ENCODE peak calls at places on chromosomes 1 and 21, in four cellular contexts. S, L, A and B are unnamed samples.

GRCh38 chr1:23980725-23981063 is 567 bp upstream of the SRSF10 start:
- DNase-seq in S (no peak), A (peak), L (no peak), B (no peak)

GRCh38 chr1:185238447-185238846 is 78.6 kb downstream of the IVNS1ABP start:
- DNase-seq in A (peak), L (peak), S (no peak), B (peak)

GRCh38 chr1:113191579-113192076 is 118.6 kb downstream of the LRIG2 start:
- DNase-seq in A (no peak), S (no peak), L (no peak), B (no peak)

GRCh38 chr1:32091591-32091990 is 16.3 kb upstream of the KPNA6 start:
- DNase-seq in L (no peak), A (no peak), S (no peak), B (no peak)

GRCh38 chr1:119260504-119260903 is 108.1 kb upstream of the HAO2 start:
- DNase-seq in A (no peak), S (no peak), L (no peak), B (no peak)

GRCh38 chr1:16218674-16219071 is 6.2 kb upstream of the ARHGEF19 start:
- DNase-seq in A (no peak), S (no peak), L (no peak), B (no peak)

GRCh38 chr1:209815495-209815894 is 9.6 kb upstream of the IRF6 start:
- DNase-seq in A (no peak), L (no peak), S (no peak), B (no peak)

GRCh38 chr1:1337793-1338147 is 6.7 kb downstream of the TAS1R3 start:
- DNase-seq in L (no peak), S (no peak), A (no peak), B (no peak)

GRCh38 chr1:23273450-23274133 is 56.3 kb upstream of the HTR1D start:
- DNase-seq in L (peak), S (peak), A (peak), B (no peak)

GRCh38 chr1:199168895-199169294 is 530.1 kb downstream of the PTPRC start:
- DNase-seq in A (no peak), L (no peak), S (no peak), B (peak)

GRCh38 chr1:230187290-230187689 is 120.3 kb downstream of the GALNT2 start:
- DNase-seq in L (no peak), A (no peak), S (no peak), B (no peak)

GRCh38 chr1:232127190-232127589 is 500.6 kb downstream of the DISC1 start:
- DNase-seq in A (peak), L (peak), S (peak), B (no peak)

GRCh38 chr1:26784023-26784871 is 3.5 kb upstream of the PIGV start:
- DNase-seq in S (peak), L (peak), A (peak), B (no peak)

GRCh38 chr1:25245809-25246599 is 1.2 kb downstream of the RSRP1 start:
- DNase-seq in L (peak), S (no peak), A (peak), B (peak)

GRCh38 chr21:32413697-32414578 is 1.4 kb downstream of the EVA1C start:
- DNase-seq in A (peak), L (peak), S (no peak), B (peak)
- H3K4me3 ChIP-seq in A (peak), L (peak), S (peak), B (peak)

GRCh38 chr21:38887062-38887686 is 81.4 kb downstream of the ETS2 start:
- DNase-seq in S (no peak), L (no peak), A (no peak), B (no peak)

GRCh38 chr21:38881041-38881570 is 75.4 kb downstream of the ETS2 start:
- DNase-seq in L (no peak), S (no peak), A (no peak), B (no peak)

GRCh38 chr21:38879912-38880577 is 74.3 kb downstream of the ETS2 start:
- DNase-seq in A (no peak), L (no peak), S (no peak), B (no peak)

GRCh38 chr21:38880578-38880966 is 74.8 kb downstream of the ETS2 start:
- DNase-seq in A (no peak), L (no peak), S (no peak), B (no peak)

GRCh38 chr21:38883142-38883541 is 77.4 kb downstream of the ETS2 start:
- DNase-seq in L (no peak), S (no peak), A (no peak), B (no peak)
- H3K4me3 ChIP-seq in L (no peak), S (no peak), A (no peak), B (no peak)

GRCh38 chr1:66711420-66711819 is 40.8 kb upstream of the DYNLT5 start:
- DNase-seq in S (no peak), L (peak), A (no peak), B (no peak)
- H3K4me3 ChIP-seq in S (no peak), L (no peak), A (no peak), B (no peak)

GRCh38 chr1:243489681-243490080 is 233.8 kb downstream of the SDCCAG8 start:
- DNase-seq in S (no peak), A (no peak), L (no peak), B (no peak)
- H3K4me3 ChIP-seq in S (no peak), A (no peak), L (no peak), B (no peak)

DNA sequence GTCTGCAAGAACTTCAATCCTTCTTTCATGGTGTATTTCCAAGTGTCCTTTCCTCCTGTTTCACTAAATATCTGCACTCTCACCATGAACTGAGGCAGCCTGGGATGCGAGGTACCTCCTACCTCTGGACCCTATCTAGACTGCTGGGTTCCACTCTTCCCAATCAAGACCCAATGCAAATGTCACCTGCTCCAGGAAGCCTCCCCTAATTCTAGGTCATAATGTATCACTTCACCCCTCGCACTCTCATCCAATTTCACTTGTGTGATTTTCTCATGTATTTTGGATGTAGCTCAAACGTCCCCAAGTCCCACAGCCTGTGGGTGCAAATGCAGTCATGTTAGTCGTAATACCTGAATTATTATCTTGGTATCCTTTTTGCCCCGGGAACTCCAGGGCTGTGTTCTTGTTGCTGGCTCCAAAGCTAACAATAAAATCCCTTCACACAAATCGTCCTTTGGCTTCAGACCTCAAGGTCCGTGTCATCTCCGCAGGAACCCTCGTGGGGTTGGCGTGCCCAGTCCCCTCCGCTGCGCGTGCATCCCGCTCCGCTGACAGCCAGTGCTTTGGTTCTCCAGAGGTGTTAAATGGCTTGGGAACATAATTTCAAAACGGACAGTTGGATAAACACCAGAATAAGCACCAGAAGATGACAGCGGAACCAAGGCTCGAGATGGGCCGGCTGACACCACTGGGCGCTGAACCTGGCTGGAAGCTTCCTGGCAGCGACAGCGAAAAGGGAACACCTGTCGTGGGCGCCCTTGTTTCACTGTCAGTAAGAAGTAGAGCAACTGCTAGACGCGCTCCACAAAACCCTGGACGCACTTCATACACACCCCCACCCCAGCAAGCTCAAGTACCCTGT is 1.0 kb upstream of the BACH1 start:
- DNase-seq in L (no peak), A (no peak), S (no peak), B (no peak)
- H3K4me3 ChIP-seq in L (peak), A (peak), S (peak), B (no peak)

GRCh38 chr1:111696330-111696729 is 42.9 kb downstream of the INKA2 start:
- DNase-seq in L (no peak), S (no peak), A (no peak), B (no peak)
- H3K4me3 ChIP-seq in L (no peak), S (no peak), A (no peak), B (no peak)

GRCh38 chr1:186498695-186499389 is 37.9 kb upstream of the PDC start:
- DNase-seq in A (peak), L (peak), S (no peak), B (no peak)
- H3K4me3 ChIP-seq in A (no peak), L (no peak), S (no peak), B (no peak)